ENCODE peak calls at places on chromosomes 16 and 17, in six cellular contexts. V is activated T-cell treated with anti-CD3 and anti-CD28 coated beads for 1 hour; S is stimulated activated CD8-positive, alpha-beta memory T cell treated with anti-CD3 and anti-CD28 coated beads, Interleukin-15, amount 100 ng/mL, for 24 hours; Z is fibroblast of the aortic adventitia; I is heart left ventricle; M is EL. Y is an unnamed sample.

GRCh38 chr17:66228887-66229782 is at the start of gene APOH:
- DNase-seq in S (no peak), M (no peak), V (no peak), I (no peak), Z (no peak), Y (no peak)

GRCh38 chr17:2393954-2394749 is 6.7 kb downstream of the MNT start:
- DNase-seq in V (no peak), Z (no peak), M (no peak), S (no peak), I (no peak), Y (no peak)

GRCh38 chr17:68455756-68456528 is 1.4 kb downstream of the WIPI1 start:
- DNase-seq in S (no peak), V (no peak), M (peak), I (peak), Z (peak), Y (peak)

GRCh38 chr17:45867702-45868101 is 23.0 kb downstream of the SPPL2C start:
- DNase-seq in V (no peak), Z (no peak), I (no peak), S (no peak), M (no peak), Y (peak)

GRCh38 chr16:13013043-13013442 is 111.6 kb downstream of the SHISA9 start:
- DNase-seq in S (no peak), I (no peak), V (no peak), M (no peak), Z (no peak), Y (no peak)

GRCh38 chr17:2343421-2343820 is 6.1 kb downstream of the SGSM2 start:
- DNase-seq in I (no peak), M (no peak), Z (no peak), V (no peak), S (no peak), Y (no peak)

GRCh38 chr16:2147981-2148671 is at the start of gene RAB26:
- DNase-seq in S (peak), Z (no peak), V (peak), M (peak), I (peak), Y (peak)

GRCh38 chr16:19578378-19578851 is 22.9 kb downstream of the VPS35L start:
- DNase-seq in Z (peak), S (no peak), I (no peak), V (no peak), M (no peak), Y (no peak)

GRCh38 chr16:85422124-85422373 is 191.1 kb upstream of the GSE1 start:
- DNase-seq in S (no peak), V (no peak), M (no peak), I (peak), Z (no peak), Y (no peak)

GRCh38 chr17:79979201-79979840 is 56.4 kb downstream of the TBC1D16 start:
- DNase-seq in M (no peak), S (no peak), Z (no peak), V (no peak), I (no peak), Y (no peak)

GRCh38 chr17:34979650-34980352 is 511 bp upstream of the LIG3 start:
- DNase-seq in V (no peak), S (no peak), I (no peak), Z (peak), M (no peak), Y (peak)

GRCh38 chr16:55010492-55011260 is 80.0 kb downstream of the IRX5 start:
- DNase-seq in V (no peak), S (no peak), M (no peak), Z (no peak), I (no peak), Y (no peak)

GRCh38 chr17:65058151-65058550 is 1.6 kb upstream of the GNA13 start:
- DNase-seq in M (no peak), I (no peak), Z (no peak), S (no peak), V (no peak), Y (no peak)

GRCh38 chr17:80883831-80884735 is 107.6 kb upstream of the CHMP6 start:
- DNase-seq in S (no peak), M (no peak), Z (no peak), I (peak), V (no peak), Y (no peak)

GRCh38 chr16:2365895-2366294 is 25.4 kb upstream of the ABCA3 start:
- DNase-seq in S (no peak), M (peak), I (no peak), Z (peak), V (no peak), Y (peak)

GRCh38 chr16:72760581-72760980 is 287.3 kb downstream of the ZFHX3 start:
- DNase-seq in I (no peak), S (no peak), M (no peak), V (no peak), Z (peak), Y (no peak)

GRCh38 chr16:12819126-12820117 is 15.7 kb upstream of the CPPED1 start:
- DNase-seq in Z (peak), I (peak), S (peak), V (peak), M (peak), Y (peak)

GRCh38 chr17:55219939-55220338 is 44.8 kb upstream of the HLF start:
- DNase-seq in S (no peak), I (no peak), Z (peak), V (no peak), M (no peak), Y (peak)

GRCh38 chr16:75203106-75203505 is 3.9 kb downstream of the CTRB2 start:
- DNase-seq in I (no peak), M (no peak), Z (no peak), V (no peak), S (no peak), Y (no peak)

GRCh38 chr17:27345141-27345904 is 51.4 kb downstream of the WSB1 start:
- DNase-seq in M (no peak), V (no peak), Z (no peak), I (no peak), S (no peak), Y (no peak)

GRCh38 chr16:3954411-3954921 is 74.0 kb upstream of the CREBBP start:
- DNase-seq in Z (peak), I (no peak), S (no peak), M (no peak), V (no peak), Y (peak)

GRCh38 chr16:89823087-89823823 is 5.0 kb upstream of the SPIRE2 start:
- DNase-seq in S (no peak), V (no peak), M (no peak), I (no peak), Z (no peak), Y (no peak)

GRCh38 chr17:44348234-44348987 is 3.3 kb downstream of the GRN start:
- DNase-seq in Z (peak), V (no peak), S (no peak), I (no peak), M (peak), Y (peak)

GRCh38 chr17:38898812-38899348 is 26.5 kb upstream of the LASP1NB start:
- DNase-seq in Z (no peak), M (no peak), S (peak), I (peak), V (peak), Y (no peak)

GRCh38 chr16:64253114-64253513 is 868.7 kb downstream of the CDH11 start:
- DNase-seq in V (no peak), I (no peak), Z (no peak), S (no peak), M (no peak), Y (no peak)

GRCh38 chr16:89320717-89321501 is 103.4 kb downstream of the ZNF778 start:
- DNase-seq in S (no peak), M (peak), V (no peak), Z (peak), I (peak), Y (peak)